ENCODE peak calls at places on chromosomes 6 and 20, in seven cellular contexts. U is stimulated activated CD4-positive, alpha-beta T cell treated with anti-CD3 and anti-CD28 coated beads, Interleukin-4, amount 100 ng/mL, for 48 hours; E is lung microvascular endothelial cell; B is mucosa of descending colon; Y is bronchial epithelial cell; N is pancreas; R is T-helper 9 cell. K is an unnamed sample.

GRCh38 chr6:118718903-118719302 is 67.5 kb upstream of the CEP85L start:
- DNase-seq in U (no peak), E (no peak), B (no peak), Y (no peak), N (no peak), R (no peak), K (no peak)

GRCh38 chr6:35025241-35026188 is 115.6 kb downstream of the TCP11 start:
- DNase-seq in U (no peak), E (peak), B (no peak), Y (peak), N (no peak), R (no peak), K (no peak)

GRCh38 chr6:128657181-128657580 is 136.8 kb upstream of the PTPRK start:
- DNase-seq in U (no peak), E (no peak), B (no peak), Y (peak), N (no peak), R (no peak), K (no peak)

GRCh38 chr6:27836783-27837635 is 75.2 kb downstream of the OR2B2 start:
- DNase-seq in U (peak), E (peak), B (peak), Y (peak), N (peak), R (peak), K (no peak)

GRCh38 chr20:31861346-31862156 is 8.8 kb downstream of the DUSP15 start:
- DNase-seq in U (peak), E (peak), B (peak), Y (peak), N (peak), R (peak), K (no peak)

GRCh38 chr6:11207199-11207968 is 25.1 kb downstream of the NEDD9 start:
- DNase-seq in U (no peak), E (peak), B (no peak), Y (peak), N (peak), R (no peak), K (peak)

GRCh38 chr6:22657341-22657985 is 88.1 kb downstream of the HDGFL1 start:
- DNase-seq in U (no peak), E (no peak), B (no peak), Y (peak), N (no peak), R (no peak), K (no peak)

GRCh38 chr6:32689531-32690505 is 23.4 kb upstream of the HLA-DQB1 start:
- DNase-seq in U (no peak), E (peak), B (no peak), Y (no peak), N (no peak), R (no peak), K (no peak)

GRCh38 chr6:54916858-54917257 is 70.3 kb downstream of the FAM83B start:
- DNase-seq in U (no peak), E (no peak), B (no peak), Y (peak), N (no peak), R (no peak), K (no peak)

GRCh38 chr6:90890681-90891337 is 303.9 kb upstream of the MAP3K7 start:
- DNase-seq in U (no peak), E (no peak), B (no peak), Y (peak), N (no peak), R (no peak), K (no peak)

GRCh38 chr20:45405566-45406259 is 2.4 kb upstream of the DBNDD2 start:
- DNase-seq in U (no peak), E (peak), B (peak), Y (peak), N (no peak), R (no peak), K (no peak)

GRCh38 chr6:63676412-63677114 is 41.0 kb downstream of the PHF3 start:
- DNase-seq in U (no peak), E (no peak), B (no peak), Y (peak), N (no peak), R (no peak), K (no peak)

GRCh38 chr20:22699396-22699795 is 115.0 kb upstream of the FOXA2 start:
- DNase-seq in U (no peak), E (no peak), B (no peak), Y (no peak), N (no peak), R (no peak), K (no peak)

GRCh38 chr6:116682334-116682712 is 1.3 kb downstream of the KPNA5 start:
- DNase-seq in U (no peak), E (peak), B (no peak), Y (peak), N (no peak), R (no peak), K (no peak)

GRCh38 chr6:117174835-117175360 is 90.5 kb upstream of the VGLL2 start:
- DNase-seq in U (no peak), E (no peak), B (no peak), Y (peak), N (no peak), R (no peak), K (no peak)

GRCh38 chr20:11222243-11222642 is 548.4 kb upstream of the JAG1 start:
- DNase-seq in U (no peak), E (no peak), B (no peak), Y (no peak), N (no peak), R (no peak), K (no peak)

GRCh38 chr6:125789576-125790402 is 971 bp upstream of the NCOA7 start:
- DNase-seq in U (peak), E (peak), B (peak), Y (no peak), N (peak), R (peak), K (no peak)

GRCh38 chr6:42879372-42880239 is at the start of gene RPL7L1:
- DNase-seq in U (peak), E (peak), B (peak), Y (peak), N (peak), R (peak), K (peak)

GRCh38 chr6:170180671-170181337 is 110.1 kb downstream of the DLL1 start:
- DNase-seq in U (no peak), E (no peak), B (no peak), Y (no peak), N (peak), R (no peak), K (no peak)

GRCh38 chr6:151765444-151765886 is 42.0 kb upstream of the ESR1 start:
- DNase-seq in U (peak), E (peak), B (no peak), Y (peak), N (peak), R (no peak), K (peak)